ENCODE peak calls at places on chromosome 13, in eight cellular contexts. One of them, this sample, is unnamed.

GRCh38 chr13:31920301-31920818 is 111.2 kb upstream of the FRY start:
- DNase-seq in IMR-90: no peak
- DNase-seq in body of pancreas: no peak
- DNase-seq in mucosa of descending colon: no peak
- DNase-seq in PC-3: no peak
- DNase-seq in fibroblast of lung: peak
- DNase-seq in neural progenitor cell: no peak
- DNase-seq in tibial artery: no peak
- DNase-seq in this sample: peak

GRCh38 chr13:114161644-114162532 is 17.2 kb upstream of the CFAP97D2 start:
- DNase-seq in IMR-90: peak
- DNase-seq in body of pancreas: peak
- DNase-seq in mucosa of descending colon: peak
- DNase-seq in PC-3: peak
- DNase-seq in fibroblast of lung: peak
- DNase-seq in neural progenitor cell: no peak
- DNase-seq in tibial artery: peak
- DNase-seq in this sample: peak

GRCh38 chr13:40146063-40146462 is 490.6 kb downstream of the COG6 start:
- DNase-seq in IMR-90: no peak
- DNase-seq in body of pancreas: no peak
- DNase-seq in mucosa of descending colon: no peak
- DNase-seq in PC-3: no peak
- DNase-seq in fibroblast of lung: no peak
- DNase-seq in neural progenitor cell: peak
- DNase-seq in tibial artery: no peak
- DNase-seq in this sample: no peak

GRCh38 chr13:34343413-34343812 is 525.5 kb downstream of the RFC3 start:
- DNase-seq in IMR-90: no peak
- DNase-seq in body of pancreas: no peak
- DNase-seq in mucosa of descending colon: no peak
- DNase-seq in PC-3: no peak
- DNase-seq in fibroblast of lung: no peak
- DNase-seq in neural progenitor cell: no peak
- DNase-seq in tibial artery: no peak
- DNase-seq in this sample: no peak

GRCh38 chr13:67228909-67229308 is 1.2 kb downstream of the PCDH9 start:
- DNase-seq in IMR-90: peak
- DNase-seq in body of pancreas: no peak
- DNase-seq in mucosa of descending colon: no peak
- DNase-seq in PC-3: no peak
- DNase-seq in fibroblast of lung: peak
- DNase-seq in neural progenitor cell: no peak
- DNase-seq in tibial artery: no peak
- DNase-seq in this sample: peak

GRCh38 chr13:113848020-113848419 is 15.9 kb downstream of the GAS6 start:
- DNase-seq in IMR-90: no peak
- DNase-seq in body of pancreas: peak
- DNase-seq in mucosa of descending colon: no peak
- DNase-seq in PC-3: no peak
- DNase-seq in fibroblast of lung: no peak
- DNase-seq in neural progenitor cell: no peak
- DNase-seq in tibial artery: no peak
- DNase-seq in this sample: no peak

GRCh38 chr13:52738719-52739467 is 727 bp downstream of the CNMD start:
- DNase-seq in IMR-90: no peak
- DNase-seq in body of pancreas: no peak
- DNase-seq in mucosa of descending colon: no peak
- DNase-seq in PC-3: no peak
- DNase-seq in fibroblast of lung: no peak
- DNase-seq in neural progenitor cell: peak
- DNase-seq in tibial artery: no peak
- DNase-seq in this sample: no peak

GRCh38 chr13:34452831-34453230 is 489.2 kb upstream of the NBEA start:
- DNase-seq in IMR-90: no peak
- DNase-seq in body of pancreas: no peak
- DNase-seq in mucosa of descending colon: no peak
- DNase-seq in PC-3: no peak
- DNase-seq in fibroblast of lung: no peak
- DNase-seq in neural progenitor cell: no peak
- DNase-seq in tibial artery: no peak
- DNase-seq in this sample: no peak

GRCh38 chr13:112249644-112250610 is 126.2 kb upstream of the SPACA7 start:
- DNase-seq in IMR-90: no peak
- DNase-seq in body of pancreas: no peak
- DNase-seq in mucosa of descending colon: no peak
- DNase-seq in PC-3: no peak
- DNase-seq in fibroblast of lung: no peak
- DNase-seq in neural progenitor cell: peak
- DNase-seq in tibial artery: no peak
- DNase-seq in this sample: no peak

GRCh38 chr13:29849071-29849541 is 1.3 kb downstream of the UBL3 start:
- DNase-seq in IMR-90: peak
- DNase-seq in body of pancreas: peak
- DNase-seq in mucosa of descending colon: no peak
- DNase-seq in PC-3: peak
- DNase-seq in fibroblast of lung: peak
- DNase-seq in neural progenitor cell: peak
- DNase-seq in tibial artery: peak
- DNase-seq in this sample: peak

GRCh38 chr13:77207943-77208342 is 119.0 kb downstream of the MYCBP2 start:
- DNase-seq in IMR-90: peak
- DNase-seq in body of pancreas: no peak
- DNase-seq in mucosa of descending colon: no peak
- DNase-seq in PC-3: peak
- DNase-seq in fibroblast of lung: peak
- DNase-seq in neural progenitor cell: no peak
- DNase-seq in tibial artery: no peak
- DNase-seq in this sample: peak

GRCh38 chr13:23634897-23635296 is 64.7 kb downstream of the TNFRSF19 start:
- DNase-seq in IMR-90: no peak
- DNase-seq in body of pancreas: no peak
- DNase-seq in mucosa of descending colon: no peak
- DNase-seq in PC-3: no peak
- DNase-seq in fibroblast of lung: no peak
- DNase-seq in neural progenitor cell: no peak
- DNase-seq in tibial artery: no peak
- DNase-seq in this sample: no peak

GRCh38 chr13:75390229-75390628 is 91.7 kb downstream of the TBC1D4 start:
- DNase-seq in IMR-90: no peak
- DNase-seq in body of pancreas: no peak
- DNase-seq in mucosa of descending colon: no peak
- DNase-seq in PC-3: no peak
- DNase-seq in fibroblast of lung: no peak
- DNase-seq in neural progenitor cell: no peak
- DNase-seq in tibial artery: no peak
- DNase-seq in this sample: no peak

GRCh38 chr13:19172007-19172646 is 9.5 kb downstream of the TUBA3C start:
- DNase-seq in IMR-90: no peak
- DNase-seq in body of pancreas: no peak
- DNase-seq in mucosa of descending colon: no peak
- DNase-seq in PC-3: no peak
- DNase-seq in fibroblast of lung: no peak
- DNase-seq in neural progenitor cell: no peak
- DNase-seq in tibial artery: no peak
- DNase-seq in this sample: no peak

GRCh38 chr13:110644892-110645521 is 29.7 kb downstream of the NAXD start:
- DNase-seq in IMR-90: peak
- DNase-seq in body of pancreas: peak
- DNase-seq in mucosa of descending colon: peak
- DNase-seq in PC-3: peak
- DNase-seq in fibroblast of lung: peak
- DNase-seq in neural progenitor cell: peak
- DNase-seq in tibial artery: peak
- DNase-seq in this sample: peak

GRCh38 chr13:74191036-74191809 is 57.0 kb upstream of the KLF12 start:
- DNase-seq in IMR-90: peak
- DNase-seq in body of pancreas: no peak
- DNase-seq in mucosa of descending colon: no peak
- DNase-seq in PC-3: no peak
- DNase-seq in fibroblast of lung: no peak
- DNase-seq in neural progenitor cell: peak
- DNase-seq in tibial artery: no peak
- DNase-seq in this sample: no peak

GRCh38 chr13:23212621-23213020 is 31.8 kb downstream of the SGCG start:
- DNase-seq in IMR-90: no peak
- DNase-seq in body of pancreas: no peak
- DNase-seq in mucosa of descending colon: no peak
- DNase-seq in PC-3: no peak
- DNase-seq in fibroblast of lung: peak
- DNase-seq in neural progenitor cell: no peak
- DNase-seq in tibial artery: no peak
- DNase-seq in this sample: no peak

GRCh38 chr13:98052412-98052811 is 90.5 kb upstream of the FARP1 start:
- DNase-seq in IMR-90: no peak
- DNase-seq in body of pancreas: no peak
- DNase-seq in mucosa of descending colon: no peak
- DNase-seq in PC-3: no peak
- DNase-seq in fibroblast of lung: no peak
- DNase-seq in neural progenitor cell: no peak
- DNase-seq in tibial artery: no peak
- DNase-seq in this sample: no peak

GRCh38 chr13:113821847-113822246 is 42.0 kb downstream of the GAS6 start:
- DNase-seq in IMR-90: no peak
- DNase-seq in body of pancreas: no peak
- DNase-seq in mucosa of descending colon: no peak
- DNase-seq in PC-3: no peak
- DNase-seq in fibroblast of lung: no peak
- DNase-seq in neural progenitor cell: no peak
- DNase-seq in tibial artery: no peak
- DNase-seq in this sample: no peak

GRCh38 chr13:64311112-64311511 is 2895.5 kb upstream of the PCDH20 start:
- DNase-seq in IMR-90: no peak
- DNase-seq in body of pancreas: no peak
- DNase-seq in mucosa of descending colon: no peak
- DNase-seq in PC-3: peak
- DNase-seq in fibroblast of lung: no peak
- DNase-seq in neural progenitor cell: no peak
- DNase-seq in tibial artery: no peak
- DNase-seq in this sample: no peak

GRCh38 chr13:66329988-66330429 is 900.1 kb downstream of the PCDH9 start:
- DNase-seq in IMR-90: peak
- DNase-seq in body of pancreas: no peak
- DNase-seq in mucosa of descending colon: no peak
- DNase-seq in PC-3: no peak
- DNase-seq in fibroblast of lung: no peak
- DNase-seq in neural progenitor cell: no peak
- DNase-seq in tibial artery: no peak
- DNase-seq in this sample: no peak

GRCh38 chr13:112782433-112783010 is 92.7 kb downstream of the ATP11A start:
- DNase-seq in IMR-90: no peak
- DNase-seq in body of pancreas: no peak
- DNase-seq in mucosa of descending colon: no peak
- DNase-seq in PC-3: no peak
- DNase-seq in fibroblast of lung: no peak
- DNase-seq in neural progenitor cell: no peak
- DNase-seq in tibial artery: no peak
- DNase-seq in this sample: no peak

DNA sequence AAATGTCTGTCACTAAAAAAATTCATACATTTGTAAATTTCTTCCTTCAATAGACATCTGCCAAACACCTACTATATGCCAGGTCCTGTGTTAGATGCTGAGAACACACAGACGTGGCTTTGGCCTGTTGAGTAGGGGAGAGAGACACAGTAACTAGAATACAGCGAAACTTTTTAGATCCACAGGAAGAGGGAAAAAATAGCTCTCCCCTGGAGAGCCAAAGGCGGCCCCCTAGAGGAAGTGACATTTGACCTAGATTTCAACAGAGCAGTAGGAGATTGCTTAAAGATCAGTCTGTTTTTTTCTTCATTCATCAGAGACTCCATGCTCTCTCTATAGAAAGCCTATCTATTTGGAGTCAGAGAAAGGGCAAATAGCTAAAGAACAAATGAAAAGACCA is 11.3 kb downstream of the LCP1 start:
- DNase-seq in IMR-90: no peak
- DNase-seq in body of pancreas: no peak
- DNase-seq in mucosa of descending colon: no peak
- DNase-seq in PC-3: no peak
- DNase-seq in fibroblast of lung: peak
- DNase-seq in neural progenitor cell: no peak
- DNase-seq in tibial artery: no peak
- DNase-seq in this sample: peak
- H3K4me3 ChIP-seq in IMR-90: no peak
- H3K4me3 ChIP-seq in body of pancreas: no peak
- H3K4me3 ChIP-seq in mucosa of descending colon: no peak
- H3K4me3 ChIP-seq in PC-3: no peak
- H3K4me3 ChIP-seq in fibroblast of lung: no peak
- H3K4me3 ChIP-seq in neural progenitor cell: no peak
- H3K4me3 ChIP-seq in tibial artery: no peak
- H3K4me3 ChIP-seq in this sample: no peak

DNA sequence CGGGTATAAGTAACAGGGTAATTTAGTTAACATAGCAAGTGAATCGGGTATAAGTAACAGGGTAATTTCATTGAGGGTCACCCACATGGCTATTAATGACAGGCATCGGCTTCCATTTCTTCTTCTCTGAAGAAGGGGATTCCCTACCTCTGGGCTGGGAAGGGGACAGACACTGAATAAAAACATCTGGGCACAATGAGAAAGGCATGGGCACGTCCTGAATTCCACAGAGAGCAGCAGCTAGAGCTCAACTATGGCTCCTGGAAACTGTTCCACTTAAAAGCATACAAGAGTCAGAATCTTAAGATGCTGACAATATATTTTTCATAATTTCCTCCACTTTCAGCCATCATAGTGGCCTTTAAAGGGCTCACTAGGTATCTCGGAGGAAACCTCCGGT is 51.8 kb downstream of the CRYL1 start:
- DNase-seq in IMR-90: no peak
- DNase-seq in body of pancreas: no peak
- DNase-seq in mucosa of descending colon: no peak
- DNase-seq in PC-3: no peak
- DNase-seq in fibroblast of lung: no peak
- DNase-seq in neural progenitor cell: no peak
- DNase-seq in tibial artery: no peak
- DNase-seq in this sample: no peak
- TF ChIP-seq CTCF in IMR-90: no peak
- TF ChIP-seq CTCF in body of pancreas: no peak
- TF ChIP-seq CTCF in mucosa of descending colon: no peak
- TF ChIP-seq CTCF in PC-3: no peak
- TF ChIP-seq CTCF in fibroblast of lung: no peak
- TF ChIP-seq CTCF in neural progenitor cell: no peak
- TF ChIP-seq CTCF in tibial artery: no peak
- TF ChIP-seq CTCF in this sample: no peak

GRCh38 chr13:37868691-37869505 is 674 bp downstream of the TRPC4 start:
- DNase-seq in IMR-90: peak
- DNase-seq in body of pancreas: no peak
- DNase-seq in mucosa of descending colon: no peak
- DNase-seq in PC-3: no peak
- DNase-seq in fibroblast of lung: peak
- DNase-seq in neural progenitor cell: peak
- DNase-seq in tibial artery: no peak
- DNase-seq in this sample: peak
- H3K4me3 ChIP-seq in IMR-90: peak
- H3K4me3 ChIP-seq in body of pancreas: peak
- H3K4me3 ChIP-seq in mucosa of descending colon: no peak
- H3K4me3 ChIP-seq in PC-3: peak
- H3K4me3 ChIP-seq in fibroblast of lung: peak
- H3K4me3 ChIP-seq in neural progenitor cell: peak
- H3K4me3 ChIP-seq in tibial artery: peak
- H3K4me3 ChIP-seq in this sample: peak

GRCh38 chr13:60384911-60385310 is 12.1 kb upstream of the TDRD3 start:
- DNase-seq in IMR-90: no peak
- DNase-seq in body of pancreas: no peak
- DNase-seq in mucosa of descending colon: no peak
- DNase-seq in PC-3: no peak
- DNase-seq in fibroblast of lung: no peak
- DNase-seq in neural progenitor cell: no peak
- DNase-seq in tibial artery: no peak
- DNase-seq in this sample: peak

GRCh38 chr13:60379837-60380236 is 17.2 kb upstream of the TDRD3 start:
- DNase-seq in IMR-90: no peak
- DNase-seq in body of pancreas: no peak
- DNase-seq in mucosa of descending colon: no peak
- DNase-seq in PC-3: no peak
- DNase-seq in fibroblast of lung: no peak
- DNase-seq in neural progenitor cell: peak
- DNase-seq in tibial artery: no peak
- DNase-seq in this sample: no peak
- TF ChIP-seq CTCF in IMR-90: no peak
- TF ChIP-seq CTCF in body of pancreas: no peak
- TF ChIP-seq CTCF in mucosa of descending colon: no peak
- TF ChIP-seq CTCF in PC-3: no peak
- TF ChIP-seq CTCF in fibroblast of lung: peak
- TF ChIP-seq CTCF in neural progenitor cell: peak
- TF ChIP-seq CTCF in tibial artery: no peak
- TF ChIP-seq CTCF in this sample: no peak